ENCODE peak calls at places on chromosomes 5 and 9, in nine cellular contexts. R is transverse colon; L is uterus; X is kidney; U is naive thymus-derived CD4-positive, alpha-beta T cell; G is tibial nerve; A is hepatocyte; Q is fibroblast of lung; O is AG04450. W is an unnamed sample.

GRCh38 chr9:69293186-69293585 is 31.8 kb upstream of the ENTREP1 start:
- DNase-seq in R (no peak), L (no peak), X (no peak), U (no peak), G (no peak), A (no peak), Q (no peak), O (no peak), W (no peak)

GRCh38 chr9:3700772-3701171 is 175.0 kb upstream of the RFX3 start:
- DNase-seq in R (no peak), L (no peak), X (no peak), U (no peak), G (no peak), A (no peak), Q (no peak), O (no peak), W (no peak)

GRCh38 chr5:111066261-111066938 is 5.1 kb upstream of the TSLP start:
- DNase-seq in R (no peak), L (no peak), X (no peak), U (no peak), G (no peak), A (no peak), Q (no peak), O (no peak), W (no peak)

GRCh38 chr9:129437626-129438323 is 183.1 kb downstream of the C9orf50 start:
- DNase-seq in R (no peak), L (peak; percentile 39), X (peak; percentile 87), U (no peak), G (no peak), A (no peak), Q (no peak), O (no peak), W (peak; percentile 75)

GRCh38 chr9:20237686-20238085 is 384.6 kb downstream of the MLLT3 start:
- DNase-seq in R (no peak), L (no peak), X (no peak), U (no peak), G (no peak), A (no peak), Q (no peak), O (no peak), W (no peak)

GRCh38 chr9:130446111-130446861 is 1.5 kb downstream of the ASS1 start:
- DNase-seq in R (peak; percentile 71), L (peak; percentile 97), X (peak; percentile 91), U (no peak), G (peak; percentile 60), A (peak; percentile 67), Q (peak; percentile 89), O (peak; percentile 82), W (no peak)

GRCh38 chr5:159912033-159912800 is 4.1 kb upstream of the ADRA1B start:
- DNase-seq in R (peak; percentile 30), L (no peak), X (no peak), U (no peak), G (no peak), A (peak; percentile 23), Q (peak; percentile 86), O (no peak), W (no peak)

GRCh38 chr9:82549174-82549821 is 513.6 kb downstream of the RASEF start:
- DNase-seq in R (no peak), L (no peak), X (no peak), U (no peak), G (no peak), A (no peak), Q (no peak), O (no peak), W (no peak)

GRCh38 chr5:124527220-124527991 is 219.0 kb downstream of the ZNF608 start:
- DNase-seq in R (peak; percentile 31), L (no peak), X (no peak), U (no peak), G (no peak), A (peak; percentile 74), Q (peak; percentile 79), O (no peak), W (no peak)

GRCh38 chr5:124662261-124662781 is 84.1 kb downstream of the ZNF608 start:
- DNase-seq in R (peak; percentile 47), L (no peak), X (no peak), U (no peak), G (no peak), A (peak; percentile 65), Q (no peak), O (no peak), W (no peak)

GRCh38 chr9:10876333-10876732 is 263.5 kb upstream of the PTPRD start:
- DNase-seq in R (no peak), L (no peak), X (no peak), U (no peak), G (no peak), A (no peak), Q (peak; percentile 15), O (no peak), W (no peak)

GRCh38 chr9:83299556-83299955 is 236.6 kb upstream of the RASEF start:
- DNase-seq in R (no peak), L (no peak), X (no peak), U (no peak), G (no peak), A (peak; percentile 8), Q (peak; percentile 38), O (no peak), W (no peak)

GRCh38 chr5:116097301-116097700 is 12.5 kb downstream of the COMMD10 start:
- DNase-seq in R (no peak), L (no peak), X (no peak), U (no peak), G (no peak), A (no peak), Q (peak; percentile 59), O (no peak), W (no peak)

GRCh38 chr5:143404416-143405062 is 1.1 kb upstream of the NR3C1 start:
- DNase-seq in R (peak; percentile 78), L (peak; percentile 83), X (peak; percentile 94), U (peak; percentile 51), G (peak; percentile 52), A (no peak), Q (peak; percentile 90), O (peak; percentile 81), W (peak; percentile 82)

GRCh38 chr5:93296338-93296737 is 284.7 kb downstream of the NR2F1-AS1 start:
- DNase-seq in R (no peak), L (no peak), X (no peak), U (no peak), G (no peak), A (no peak), Q (peak; percentile 36), O (no peak), W (no peak)

GRCh38 chr9:75448281-75448680 is 360.0 kb downstream of the OSTF1 start:
- DNase-seq in R (peak; percentile 23), L (no peak), X (no peak), U (no peak), G (no peak), A (no peak), Q (peak; percentile 34), O (no peak), W (no peak)

GRCh38 chr5:1378096-1378495 is 33.2 kb upstream of the CLPTM1L start:
- DNase-seq in R (no peak), L (no peak), X (peak; percentile 60), U (no peak), G (no peak), A (no peak), Q (no peak), O (no peak), W (no peak)

GRCh38 chr5:67100301-67100700 is 96.3 kb downstream of the CD180 start:
- DNase-seq in R (no peak), L (no peak), X (no peak), U (no peak), G (no peak), A (no peak), Q (no peak), O (no peak), W (no peak)

DNA sequence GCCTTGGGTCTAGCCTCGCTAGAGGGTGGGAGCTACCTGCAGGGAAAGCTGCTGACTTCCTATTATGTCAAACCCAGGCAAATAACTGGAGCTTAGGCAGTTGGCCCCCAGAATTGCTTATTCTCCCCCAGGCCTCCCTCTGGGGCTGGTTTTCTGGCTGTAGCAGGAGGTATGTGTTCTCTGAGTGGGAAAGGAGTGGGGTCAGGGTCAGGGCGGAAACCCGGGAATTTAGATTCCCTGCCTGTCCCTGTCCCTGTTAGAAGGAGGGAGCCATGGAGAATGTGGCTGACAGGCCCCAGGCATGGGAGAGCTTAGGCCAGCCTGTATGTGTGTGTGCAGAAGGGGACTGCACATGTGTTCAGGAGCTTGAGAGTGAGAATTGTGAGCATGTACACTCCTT is 13.6 kb upstream of the CXXC5 start:
- DNase-seq in R (no peak), L (no peak), X (no peak), U (no peak), G (no peak), A (no peak), Q (no peak), O (no peak), W (no peak)
- H3K27ac ChIP-seq in R (no peak overlapping the region), L (no peak overlapping the region), X (no peak overlapping the region), U (no peak overlapping the region), G (no peak overlapping the region), A (no peak overlapping the region), Q (no peak overlapping the region), O (no peak overlapping the region), W (no peak overlapping the region)

GRCh38 chr9:89807682-89808075 is 202.9 kb downstream of the GADD45G start:
- DNase-seq in R (no peak), L (no peak), X (no peak), U (no peak), G (no peak), A (no peak), Q (no peak), O (no peak), W (no peak)

GRCh38 chr9:89807101-89807395 is 202.2 kb downstream of the GADD45G start:
- DNase-seq in R (no peak), L (no peak), X (no peak), U (no peak), G (no peak), A (no peak), Q (no peak), O (no peak), W (no peak)

GRCh38 chr9:89808801-89809200 is 204.0 kb downstream of the GADD45G start:
- DNase-seq in R (no peak), L (no peak), X (no peak), U (no peak), G (no peak), A (no peak), Q (peak; percentile 86), O (no peak), W (no peak)

GRCh38 chr9:89806371-89807100 is 201.7 kb downstream of the GADD45G start:
- DNase-seq in R (no peak), L (no peak), X (no peak), U (no peak), G (no peak), A (no peak), Q (peak; percentile 86), O (no peak), W (no peak)

GRCh38 chr9:89808076-89808701 is 203.4 kb downstream of the GADD45G start:
- DNase-seq in R (no peak), L (no peak), X (no peak), U (no peak), G (no peak), A (no peak), Q (peak; percentile 15), O (no peak), W (no peak)
- H3K27ac ChIP-seq in R (no peak overlapping the region), L (no peak overlapping the region), X (no peak overlapping the region), U (no peak overlapping the region), G (no peak overlapping the region), A (no peak overlapping the region), Q (no peak overlapping the region), O (no peak overlapping the region), W (no peak overlapping the region)

GRCh38 chr9:127829205-127829935 is 25.1 kb downstream of the ENG start:
- DNase-seq in R (no peak), L (no peak), X (no peak), U (no peak), G (no peak), A (no peak), Q (no peak), O (no peak), W (no peak)
- H3K27ac ChIP-seq in R (peak overlapping the region; percentile 78), L (peak overlapping the region; percentile 88), X (peak overlapping the region; percentile 26), U (no peak overlapping the region), G (peak overlapping the region; percentile 76), A (peak overlapping the region; percentile 43), Q (peak overlapping the region; percentile 82), O (no peak overlapping the region), W (no peak overlapping the region)

GRCh38 chr5:155069961-155070360 is 56.4 kb downstream of the KIF4B start:
- DNase-seq in R (no peak), L (no peak), X (no peak), U (no peak), G (no peak), A (no peak), Q (no peak), O (no peak), W (no peak)
- H3K27ac ChIP-seq in R (no peak overlapping the region), L (no peak overlapping the region), X (no peak overlapping the region), U (no peak overlapping the region), G (no peak overlapping the region), A (no peak overlapping the region), Q (no peak overlapping the region), O (no peak overlapping the region), W (no peak overlapping the region)